ENCODE peak calls at places on chromosome 6, in four cellular contexts. C is K562, F is H1, R is HepG2. S is an unnamed sample.

GRCh38 chr6:71349395-71349794 is 60.8 kb downstream of the OGFRL1 start:
- DNase-seq in F (no peak), C (peak), R (peak), S (peak)

GRCh38 chr6:108739496-108740330 is 108.5 kb upstream of the ARMC2 start:
- DNase-seq in C (no peak), F (no peak), R (no peak), S (no peak)

GRCh38 chr6:146087386-146087785 is 58.5 kb downstream of the GRM1 start:
- DNase-seq in C (no peak), F (no peak), R (no peak), S (no peak)

GRCh38 chr6:168037856-168038255 is 40.4 kb downstream of the KIF25 start:
- DNase-seq in F (no peak), C (no peak), R (no peak), S (no peak)

GRCh38 chr6:163630096-163630495 is 215.6 kb downstream of the QKI start:
- DNase-seq in R (no peak), C (no peak), F (no peak), S (no peak)

GRCh38 chr6:21634582-21634981 is 41.0 kb downstream of the SOX4 start:
- DNase-seq in R (peak), C (no peak), F (no peak), S (peak)

GRCh38 chr6:150887978-150888563 is 22.6 kb downstream of the MTHFD1L start:
- DNase-seq in F (no peak), C (no peak), R (no peak), S (no peak)

GRCh38 chr6:141133836-141134235 is 998.9 kb upstream of the GJE1 start:
- DNase-seq in F (no peak), R (no peak), C (no peak), S (no peak)

GRCh38 chr6:37675606-37676005 is 22.1 kb downstream of the MDGA1 start:
- DNase-seq in F (no peak), C (no peak), R (no peak), S (no peak)

GRCh38 chr6:9699890-9700289 is 715.0 kb downstream of the TFAP2A start:
- DNase-seq in C (no peak), F (no peak), R (no peak), S (peak)

GRCh38 chr6:53306819-53307347 is 41.9 kb downstream of the ELOVL5 start:
- DNase-seq in F (no peak), R (peak), C (no peak), S (no peak)

GRCh38 chr6:164023535-164023934 is 609.0 kb downstream of the QKI start:
- DNase-seq in R (no peak), F (no peak), C (no peak), S (no peak)

GRCh38 chr6:136069119-136069518 is 181.0 kb downstream of the MTFR2 start:
- DNase-seq in R (no peak), F (no peak), C (no peak), S (no peak)

GRCh38 chr6:26312501-26313390 is 52.3 kb upstream of the BTN3A2 start:
- DNase-seq in F (no peak), R (peak), C (peak), S (peak)

GRCh38 chr6:148926478-148926877 is 179.6 kb downstream of the UST start:
- DNase-seq in F (no peak), C (no peak), R (no peak), S (no peak)

GRCh38 chr6:36623547-36624459 is 29.6 kb downstream of the SRSF3 start:
- DNase-seq in C (peak), R (peak), F (peak), S (peak)

GRCh38 chr6:209432-210103 is 82.7 kb upstream of the DUSP22 start:
- DNase-seq in C (no peak), F (no peak), R (no peak), S (no peak)

GRCh38 chr6:36786055-36786675 is 53.1 kb downstream of the CPNE5 start:
- DNase-seq in R (no peak), F (no peak), C (peak), S (no peak)

GRCh38 chr6:138907167-138907566 is 80.9 kb downstream of the REPS1 start:
- DNase-seq in F (no peak), C (no peak), R (no peak), S (no peak)

GRCh38 chr6:35259946-35260626 is 551 bp downstream of the ZNF76 start:
- DNase-seq in R (peak), C (peak), F (peak), S (peak)

GRCh38 chr6:19852090-19852457 is 14.9 kb downstream of the ID4 start:
- DNase-seq in C (no peak), R (no peak), F (no peak), S (no peak)

GRCh38 chr6:15987569-15987968 is 141.3 kb upstream of the MYLIP start:
- DNase-seq in R (no peak), C (peak), F (no peak), S (no peak)

GRCh38 chr6:72551470-72551869 is 70.4 kb upstream of the KCNQ5 start:
- DNase-seq in R (no peak), C (no peak), F (no peak), S (no peak)

GRCh38 chr6:144334150-144334708 is 49.1 kb downstream of the UTRN start:
- DNase-seq in R (no peak), C (no peak), F (no peak), S (no peak)

GRCh38 chr6:114140416-114140815 is 169.5 kb upstream of the HDAC2 start:
- DNase-seq in R (no peak), F (no peak), C (no peak), S (no peak)

GRCh38 chr6:77814119-77814518 is 161.3 kb downstream of the MEI4 start:
- DNase-seq in F (no peak), C (no peak), R (no peak), S (no peak)

GRCh38 chr6:168937061-168937460 is 316.6 kb downstream of the THBS2 start:
- DNase-seq in C (no peak), R (no peak), F (no peak), S (no peak)

GRCh38 chr6:105893741-105894140 is 192.4 kb upstream of the PRDM1 start:
- DNase-seq in C (no peak), R (no peak), F (no peak), S (no peak)

GRCh38 chr6:130578713-130579112 is 212.9 kb downstream of the TMEM200A start:
- DNase-seq in R (no peak), F (no peak), C (no peak), S (no peak)

GRCh38 chr6:130575557-130575956 is 209.7 kb downstream of the TMEM200A start:
- DNase-seq in C (no peak), F (no peak), R (no peak), S (no peak)

GRCh38 chr6:130574146-130574545 is 208.3 kb downstream of the TMEM200A start:
- DNase-seq in C (no peak), F (no peak), R (no peak), S (no peak)

GRCh38 chr6:130577178-130577919 is 211.5 kb downstream of the TMEM200A start:
- DNase-seq in F (no peak), R (no peak), C (no peak), S (no peak)

DNA sequence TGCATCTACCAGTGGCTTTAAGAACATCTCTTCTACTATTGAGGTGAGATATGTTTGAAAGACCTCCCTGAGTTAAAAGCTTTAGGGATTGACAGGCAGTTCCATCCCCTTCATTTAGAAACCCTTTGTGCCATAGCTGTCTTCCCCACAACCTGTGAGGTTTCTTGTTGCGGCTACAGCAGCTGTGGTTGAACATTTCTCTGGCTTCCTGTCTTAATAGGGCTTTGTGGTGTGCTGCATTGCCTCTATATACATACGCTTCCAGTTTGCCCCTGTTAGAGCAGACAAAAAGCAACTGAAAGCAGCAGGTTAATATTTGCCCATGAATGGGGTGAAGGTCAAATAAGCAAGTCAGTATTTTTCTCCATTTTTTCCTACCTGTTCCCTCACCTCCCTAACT is 210.2 kb downstream of the TMEM200A start:
- DNase-seq in C (no peak), R (peak), F (no peak), S (no peak)
- TF ChIP-seq PHF8 in C (no peak), R (no peak), F (no peak), S (no peak)

GRCh38 chr6:40192516-40192915 is 258.3 kb upstream of the MOCS1 start:
- DNase-seq in C (no peak), R (no peak), F (no peak), S (no peak)
- H3K4me2 ChIP-seq in C (no peak), R (no peak), F (no peak), S (no peak)

GRCh38 chr6:155549928-155550327 is 94.3 kb upstream of the NOX3 start:
- DNase-seq in R (no peak), C (no peak), F (no peak), S (no peak)
- TF ChIP-seq PHF8 in R (no peak), C (no peak), F (no peak), S (no peak)

GRCh38 chr6:3793545-3793944 is 42.0 kb upstream of the PXDC1 start:
- DNase-seq in C (no peak), R (no peak), F (no peak), S (no peak)
- H3K4me2 ChIP-seq in C (no peak), R (no peak), F (no peak), S (no peak)

GRCh38 chr6:99415446-99415845 is 9.7 kb downstream of the PNISR start:
- DNase-seq in R (no peak), F (no peak), C (no peak), S (no peak)
- TF ChIP-seq PHF8 in R (no peak), F (no peak), C (no peak), S (no peak)

GRCh38 chr6:6712258-6712978 is 123.9 kb downstream of the LY86 start:
- DNase-seq in R (peak), F (no peak), C (peak), S (peak)
- H3K4me2 ChIP-seq in R (peak), F (no peak), C (peak), S (peak)

GRCh38 chr6:125753937-125754259 is 4.5 kb downstream of the HEY2 start:
- DNase-seq in R (no peak), F (no peak), C (no peak), S (no peak)

GRCh38 chr6:125759959-125760457 is 10.6 kb downstream of the HEY2 start:
- DNase-seq in R (no peak), C (no peak), F (no peak), S (no peak)

GRCh38 chr6:125753218-125753936 is 3.9 kb downstream of the HEY2 start:
- DNase-seq in C (no peak), R (peak), F (no peak), S (no peak)

GRCh38 chr6:125764105-125764671 is 14.8 kb downstream of the HEY2 start:
- DNase-seq in F (no peak), R (no peak), C (no peak), S (no peak)

GRCh38 chr6:125759184-125759902 is 9.9 kb downstream of the HEY2 start:
- DNase-seq in F (no peak), C (peak), R (no peak), S (peak)
- TF ChIP-seq PHF8 in F (no peak), C (no peak), R (no peak), S (no peak)